ENCODE peak calls at places on chromosomes 2 and 18, in five cellular contexts. One of them, this sample, is unnamed.

GRCh38 chr2:142220901-142221300 is 90.1 kb upstream of the LRP1B start:
- DNase-seq in heart left ventricle: no peak
- DNase-seq in stimulated activated CD8-positive, alpha-beta memory T cell treated with anti-CD3 and anti-CD28 coated beads, Interleukin-2, amount 100 ng/mL, for 1 hour: no peak
- DNase-seq in endothelial cell: no peak
- DNase-seq in small intestine: no peak
- DNase-seq in this sample: no peak

GRCh38 chr2:11896386-11896785 is 150.0 kb downstream of the LPIN1 start:
- DNase-seq in heart left ventricle: no peak
- DNase-seq in stimulated activated CD8-positive, alpha-beta memory T cell treated with anti-CD3 and anti-CD28 coated beads, Interleukin-2, amount 100 ng/mL, for 1 hour: no peak
- DNase-seq in endothelial cell: no peak
- DNase-seq in small intestine: no peak
- DNase-seq in this sample: no peak

GRCh38 chr2:140122001-140122400 is 1341.8 kb upstream of the NXPH2 start:
- DNase-seq in heart left ventricle: no peak
- DNase-seq in stimulated activated CD8-positive, alpha-beta memory T cell treated with anti-CD3 and anti-CD28 coated beads, Interleukin-2, amount 100 ng/mL, for 1 hour: no peak
- DNase-seq in endothelial cell: no peak
- DNase-seq in small intestine: no peak
- DNase-seq in this sample: no peak

GRCh38 chr18:74832999-74833398 is 235.3 kb downstream of the ZNF407 start:
- DNase-seq in heart left ventricle: no peak
- DNase-seq in stimulated activated CD8-positive, alpha-beta memory T cell treated with anti-CD3 and anti-CD28 coated beads, Interleukin-2, amount 100 ng/mL, for 1 hour: no peak
- DNase-seq in endothelial cell: no peak
- DNase-seq in small intestine: no peak
- DNase-seq in this sample: no peak

GRCh38 chr2:95359501-95359930 is 43.0 kb upstream of the FAHD2A start:
- DNase-seq in heart left ventricle: no peak
- DNase-seq in stimulated activated CD8-positive, alpha-beta memory T cell treated with anti-CD3 and anti-CD28 coated beads, Interleukin-2, amount 100 ng/mL, for 1 hour: no peak
- DNase-seq in endothelial cell: no peak
- DNase-seq in small intestine: no peak
- DNase-seq in this sample: no peak

GRCh38 chr2:138030459-138030858 is 66.2 kb downstream of the HNMT start:
- DNase-seq in heart left ventricle: no peak
- DNase-seq in stimulated activated CD8-positive, alpha-beta memory T cell treated with anti-CD3 and anti-CD28 coated beads, Interleukin-2, amount 100 ng/mL, for 1 hour: no peak
- DNase-seq in endothelial cell: no peak
- DNase-seq in small intestine: no peak
- DNase-seq in this sample: no peak

GRCh38 chr2:200655918-200656580 is 70.2 kb downstream of the AOX1 start:
- DNase-seq in heart left ventricle: no peak
- DNase-seq in stimulated activated CD8-positive, alpha-beta memory T cell treated with anti-CD3 and anti-CD28 coated beads, Interleukin-2, amount 100 ng/mL, for 1 hour: no peak
- DNase-seq in endothelial cell: no peak
- DNase-seq in small intestine: no peak
- DNase-seq in this sample: no peak

GRCh38 chr2:8857709-8858108 is 20.3 kb upstream of the KIDINS220 start:
- DNase-seq in heart left ventricle: peak
- DNase-seq in stimulated activated CD8-positive, alpha-beta memory T cell treated with anti-CD3 and anti-CD28 coated beads, Interleukin-2, amount 100 ng/mL, for 1 hour: no peak
- DNase-seq in endothelial cell: no peak
- DNase-seq in small intestine: no peak
- DNase-seq in this sample: peak

GRCh38 chr2:44722002-44722625 is 219.4 kb upstream of the SIX3 start:
- DNase-seq in heart left ventricle: no peak
- DNase-seq in stimulated activated CD8-positive, alpha-beta memory T cell treated with anti-CD3 and anti-CD28 coated beads, Interleukin-2, amount 100 ng/mL, for 1 hour: no peak
- DNase-seq in endothelial cell: no peak
- DNase-seq in small intestine: no peak
- DNase-seq in this sample: no peak

GRCh38 chr18:64119916-64120315 is 29.0 kb downstream of the LINC00305 start:
- DNase-seq in heart left ventricle: no peak
- DNase-seq in stimulated activated CD8-positive, alpha-beta memory T cell treated with anti-CD3 and anti-CD28 coated beads, Interleukin-2, amount 100 ng/mL, for 1 hour: no peak
- DNase-seq in endothelial cell: no peak
- DNase-seq in small intestine: no peak
- DNase-seq in this sample: no peak

GRCh38 chr18:46547520-46547919 is 109.5 kb downstream of the LOXHD1 start:
- DNase-seq in heart left ventricle: no peak
- DNase-seq in stimulated activated CD8-positive, alpha-beta memory T cell treated with anti-CD3 and anti-CD28 coated beads, Interleukin-2, amount 100 ng/mL, for 1 hour: no peak
- DNase-seq in endothelial cell: no peak
- DNase-seq in small intestine: no peak
- DNase-seq in this sample: no peak

GRCh38 chr2:2743164-2743571 is 412.1 kb upstream of the MYT1L start:
- DNase-seq in heart left ventricle: peak
- DNase-seq in stimulated activated CD8-positive, alpha-beta memory T cell treated with anti-CD3 and anti-CD28 coated beads, Interleukin-2, amount 100 ng/mL, for 1 hour: no peak
- DNase-seq in endothelial cell: no peak
- DNase-seq in small intestine: no peak
- DNase-seq in this sample: no peak

GRCh38 chr2:238523158-238524110 is 96.7 kb downstream of the ASB1 start:
- DNase-seq in heart left ventricle: no peak
- DNase-seq in stimulated activated CD8-positive, alpha-beta memory T cell treated with anti-CD3 and anti-CD28 coated beads, Interleukin-2, amount 100 ng/mL, for 1 hour: no peak
- DNase-seq in endothelial cell: peak
- DNase-seq in small intestine: no peak
- DNase-seq in this sample: no peak

GRCh38 chr2:50636462-50636861 is 395.5 kb downstream of the NRXN1 start:
- DNase-seq in heart left ventricle: no peak
- DNase-seq in stimulated activated CD8-positive, alpha-beta memory T cell treated with anti-CD3 and anti-CD28 coated beads, Interleukin-2, amount 100 ng/mL, for 1 hour: no peak
- DNase-seq in endothelial cell: no peak
- DNase-seq in small intestine: no peak
- DNase-seq in this sample: no peak

GRCh38 chr2:105645971-105646370 is 98.7 kb upstream of the NCK2 start:
- DNase-seq in heart left ventricle: no peak
- DNase-seq in stimulated activated CD8-positive, alpha-beta memory T cell treated with anti-CD3 and anti-CD28 coated beads, Interleukin-2, amount 100 ng/mL, for 1 hour: no peak
- DNase-seq in endothelial cell: no peak
- DNase-seq in small intestine: no peak
- DNase-seq in this sample: no peak

GRCh38 chr2:1781291-1782080 is 37.2 kb upstream of the PXDN start:
- DNase-seq in heart left ventricle: no peak
- DNase-seq in stimulated activated CD8-positive, alpha-beta memory T cell treated with anti-CD3 and anti-CD28 coated beads, Interleukin-2, amount 100 ng/mL, for 1 hour: peak
- DNase-seq in endothelial cell: no peak
- DNase-seq in small intestine: peak
- DNase-seq in this sample: no peak

GRCh38 chr18:8778386-8778785 is 73.0 kb downstream of the MTCL1 start:
- DNase-seq in heart left ventricle: no peak
- DNase-seq in stimulated activated CD8-positive, alpha-beta memory T cell treated with anti-CD3 and anti-CD28 coated beads, Interleukin-2, amount 100 ng/mL, for 1 hour: no peak
- DNase-seq in endothelial cell: no peak
- DNase-seq in small intestine: no peak
- DNase-seq in this sample: no peak

GRCh38 chr2:11985817-11986566 is 239.6 kb downstream of the LPIN1 start:
- DNase-seq in heart left ventricle: no peak
- DNase-seq in stimulated activated CD8-positive, alpha-beta memory T cell treated with anti-CD3 and anti-CD28 coated beads, Interleukin-2, amount 100 ng/mL, for 1 hour: no peak
- DNase-seq in endothelial cell: no peak
- DNase-seq in small intestine: no peak
- DNase-seq in this sample: no peak

GRCh38 chr2:189407161-189407943 is 33.9 kb upstream of the WDR75 start:
- DNase-seq in heart left ventricle: no peak
- DNase-seq in stimulated activated CD8-positive, alpha-beta memory T cell treated with anti-CD3 and anti-CD28 coated beads, Interleukin-2, amount 100 ng/mL, for 1 hour: no peak
- DNase-seq in endothelial cell: no peak
- DNase-seq in small intestine: no peak
- DNase-seq in this sample: no peak

GRCh38 chr2:216659301-216659700 is 26.1 kb downstream of the IGFBP2 start:
- DNase-seq in heart left ventricle: no peak
- DNase-seq in stimulated activated CD8-positive, alpha-beta memory T cell treated with anti-CD3 and anti-CD28 coated beads, Interleukin-2, amount 100 ng/mL, for 1 hour: no peak
- DNase-seq in endothelial cell: no peak
- DNase-seq in small intestine: no peak
- DNase-seq in this sample: no peak

GRCh38 chr2:97662895-97663625 is 784 bp downstream of the ACTR1B start:
- DNase-seq in heart left ventricle: peak
- DNase-seq in stimulated activated CD8-positive, alpha-beta memory T cell treated with anti-CD3 and anti-CD28 coated beads, Interleukin-2, amount 100 ng/mL, for 1 hour: peak
- DNase-seq in endothelial cell: peak
- DNase-seq in small intestine: peak
- DNase-seq in this sample: peak

GRCh38 chr2:110114801-110115200 is 821 bp downstream of the MALL start:
- DNase-seq in heart left ventricle: no peak
- DNase-seq in stimulated activated CD8-positive, alpha-beta memory T cell treated with anti-CD3 and anti-CD28 coated beads, Interleukin-2, amount 100 ng/mL, for 1 hour: no peak
- DNase-seq in endothelial cell: no peak
- DNase-seq in small intestine: peak
- DNase-seq in this sample: no peak

GRCh38 chr2:159209341-159210306 is 76.9 kb downstream of the WDSUB1 start:
- DNase-seq in heart left ventricle: no peak
- DNase-seq in stimulated activated CD8-positive, alpha-beta memory T cell treated with anti-CD3 and anti-CD28 coated beads, Interleukin-2, amount 100 ng/mL, for 1 hour: no peak
- DNase-seq in endothelial cell: no peak
- DNase-seq in small intestine: peak
- DNase-seq in this sample: no peak

GRCh38 chr18:21991897-21992296 is 177.5 kb upstream of the GATA6 start:
- DNase-seq in heart left ventricle: no peak
- DNase-seq in stimulated activated CD8-positive, alpha-beta memory T cell treated with anti-CD3 and anti-CD28 coated beads, Interleukin-2, amount 100 ng/mL, for 1 hour: no peak
- DNase-seq in endothelial cell: no peak
- DNase-seq in small intestine: no peak
- DNase-seq in this sample: no peak

GRCh38 chr18:80225685-80226084 is 21.6 kb downstream of the PARD6G start:
- DNase-seq in heart left ventricle: no peak
- DNase-seq in stimulated activated CD8-positive, alpha-beta memory T cell treated with anti-CD3 and anti-CD28 coated beads, Interleukin-2, amount 100 ng/mL, for 1 hour: no peak
- DNase-seq in endothelial cell: no peak
- DNase-seq in small intestine: no peak
- DNase-seq in this sample: no peak

GRCh38 chr2:158234497-158234896 is 132.8 kb downstream of the UPP2 start:
- DNase-seq in heart left ventricle: no peak
- DNase-seq in stimulated activated CD8-positive, alpha-beta memory T cell treated with anti-CD3 and anti-CD28 coated beads, Interleukin-2, amount 100 ng/mL, for 1 hour: no peak
- DNase-seq in endothelial cell: no peak
- DNase-seq in small intestine: no peak
- DNase-seq in this sample: no peak